ENCODE peak calls at places on chromosomes 6 and 20, in six cellular contexts. L is MM.1S, C is neural progenitor cell, K is hepatocyte, D is OCI-LY7, V is GM23248. H is an unnamed sample.

GRCh38 chr6:70112686-70113570 is 190.0 kb downstream of the COL9A1 start:
- DNase-seq in D (no peak), L (no peak), C (no peak), V (no peak), K (no peak), H (no peak)

GRCh38 chr6:5936140-5936539 is 70.6 kb downstream of the NRN1 start:
- DNase-seq in D (no peak), L (no peak), C (no peak), V (peak; percentile 23), K (no peak), H (no peak)

GRCh38 chr6:19736066-19736465 is 101.1 kb upstream of the ID4 start:
- DNase-seq in D (no peak), C (no peak), L (no peak), K (no peak), V (no peak), H (no peak)

GRCh38 chr6:89999154-89999553 is 104.9 kb downstream of the GJA10 start:
- DNase-seq in V (peak; percentile 57), D (no peak), K (no peak), C (no peak), L (no peak), H (no peak)

GRCh38 chr6:150354754-150355571 is 13.8 kb upstream of the IYD start:
- DNase-seq in L (no peak), V (peak; percentile 41), K (no peak), D (no peak), C (no peak), H (no peak)

GRCh38 chr20:53165452-53165851 is 193.3 kb downstream of the TSHZ2 start:
- DNase-seq in V (no peak), C (no peak), L (no peak), D (no peak), K (no peak), H (no peak)

GRCh38 chr6:76984572-76984971 is 478.7 kb downstream of the HTR1B start:
- DNase-seq in V (peak; percentile 1), K (no peak), L (no peak), D (no peak), C (no peak), H (no peak)

GRCh38 chr20:237479-237878 is 10.4 kb downstream of the DEFB129 start:
- DNase-seq in K (no peak), V (peak; percentile 1), L (no peak), C (no peak), D (no peak), H (no peak)

GRCh38 chr6:168650686-168651085 is 209.7 kb downstream of the SMOC2 start:
- DNase-seq in K (no peak), C (no peak), D (no peak), V (no peak), L (no peak), H (no peak)

GRCh38 chr6:107423474-107423873 is 35.9 kb downstream of the PDSS2 start:
- DNase-seq in K (no peak), L (no peak), C (no peak), D (no peak), V (no peak), H (no peak)

GRCh38 chr6:134472661-134473060 is 154.7 kb upstream of the SGK1 start:
- DNase-seq in L (no peak), C (peak; percentile 59), K (no peak), V (no peak), D (no peak), H (no peak)

GRCh38 chr20:58099956-58100730 is 128.3 kb downstream of the ANKRD60 start:
- DNase-seq in K (no peak), L (no peak), D (no peak), V (no peak), C (no peak), H (no peak)

GRCh38 chr6:90144928-90145520 is 151.6 kb downstream of the BACH2 start:
- DNase-seq in V (no peak), D (no peak), L (no peak), K (no peak), C (no peak), H (no peak)

GRCh38 chr20:62913043-62913630 is 13.2 kb downstream of the DIDO1 start:
- DNase-seq in C (no peak), V (no peak), D (no peak), K (no peak), L (no peak), H (no peak)

GRCh38 chr6:1391692-1392309 is 2.4 kb downstream of the FOXF2 start:
- DNase-seq in V (peak; percentile 45), L (no peak), K (no peak), C (peak; percentile 25), D (no peak), H (no peak)

GRCh38 chr6:136669299-136669699 is 119.1 kb upstream of the MAP7 start:
- DNase-seq in V (peak; percentile 83), C (no peak), D (no peak), K (peak; percentile 6), L (no peak), H (no peak)

GRCh38 chr20:47432251-47433210 is 69.2 kb upstream of the NCOA3 start:
- DNase-seq in V (peak; percentile 14), D (no peak), L (no peak), C (no peak), K (no peak), H (no peak)

GRCh38 chr6:168124161-168124560 is 45.1 kb upstream of the FRMD1 start:
- DNase-seq in K (no peak), L (no peak), V (no peak), D (no peak), C (no peak), H (no peak)

GRCh38 chr20:64145458-64146300 is 18.6 kb upstream of the MYT1 start:
- DNase-seq in C (no peak), D (no peak), K (no peak), V (no peak), L (no peak), H (peak; percentile 24)

GRCh38 chr6:56346958-56347357 is 99.6 kb upstream of the COL21A1 start:
- DNase-seq in K (no peak), V (peak; percentile 25), D (no peak), C (peak; percentile 10), L (no peak), H (peak; percentile 63)

DNA sequence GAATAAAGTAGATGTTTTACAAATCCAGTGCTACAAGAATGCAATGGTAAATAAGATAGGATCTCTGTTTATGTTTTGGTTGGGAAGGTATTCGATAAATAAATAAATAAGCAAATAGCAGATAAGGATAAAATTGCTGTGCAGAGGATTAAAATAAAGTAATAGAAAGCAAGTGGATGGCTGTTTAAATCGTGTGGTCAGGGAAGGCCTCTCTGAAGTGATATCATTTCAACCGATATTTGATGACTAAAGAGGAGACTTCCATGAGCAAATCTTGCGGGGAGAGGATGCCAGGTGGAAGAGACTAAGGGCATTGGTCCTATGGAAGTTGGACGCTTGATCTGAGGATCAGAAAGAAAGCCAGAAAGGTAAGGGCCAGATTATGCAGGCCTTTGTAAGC is 92.0 kb upstream of the CCN2 start:
- DNase-seq in L (no peak), D (no peak), C (no peak), K (no peak), V (no peak), H (no peak)
- H3K27ac ChIP-seq in L (no peak overlapping the region), D (no peak overlapping the region), C (no peak overlapping the region), K (no peak overlapping the region), V (no peak overlapping the region), H (no peak overlapping the region)

GRCh38 chr6:87053312-87053711 is 41.6 kb downstream of the CGA start:
- DNase-seq in L (no peak), V (no peak), K (no peak), D (no peak), C (no peak), H (no peak)
- TF ChIP-seq EZH2phosphoT487 in L (no peak), V (no peak), K (no peak), D (no peak), C (no peak), H (no peak)

GRCh38 chr20:23413862-23414422 is 7.3 kb downstream of the NAPB start:
- DNase-seq in V (no peak), D (no peak), K (no peak), L (no peak), C (no peak), H (no peak)
- H3K4me1 ChIP-seq in V (peaks cover 30% of the 10 kb centered on the region), D (no peaks in the 10 kb centered on the region), K (peaks cover 7% of the 10 kb centered on the region), L (no peaks in the 10 kb centered on the region), C (peaks cover 6% of the 10 kb centered on the region), H (peaks cover 17% of the 10 kb centered on the region)

DNA sequence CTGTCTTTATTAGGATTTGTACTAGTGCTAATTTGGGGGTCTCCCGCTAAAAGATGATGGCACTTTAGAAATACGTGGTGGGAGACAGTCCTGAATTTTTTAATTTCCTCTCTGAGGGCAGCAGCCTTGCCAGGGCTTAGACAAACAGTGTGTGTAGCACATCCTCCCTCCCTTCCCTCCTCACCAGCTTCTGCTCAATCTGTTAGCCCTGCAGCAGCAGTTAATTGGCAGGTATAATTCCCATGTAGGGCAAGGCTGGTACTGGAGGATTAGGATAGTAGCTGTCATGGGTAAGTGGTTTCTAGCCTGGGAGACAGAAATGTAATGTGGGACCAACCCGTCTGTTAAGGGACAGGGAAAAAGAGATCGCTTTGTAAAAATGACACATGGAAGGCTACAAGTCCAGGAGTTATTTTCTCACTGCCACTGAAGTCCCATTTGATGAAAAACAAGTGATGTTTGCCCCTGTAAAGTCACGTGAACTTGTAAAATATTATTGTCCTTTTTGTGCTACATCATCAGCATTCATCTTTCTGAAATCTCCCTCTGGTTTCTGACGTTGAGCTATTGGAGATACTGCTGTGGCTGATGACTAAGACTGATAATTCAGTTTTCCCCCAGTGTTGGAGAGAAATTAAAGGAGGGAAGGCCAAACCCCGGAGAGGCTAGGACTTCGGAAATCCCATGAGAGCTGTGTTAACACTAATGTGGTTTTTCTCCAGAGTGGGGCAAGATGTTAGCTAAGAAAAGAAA is 40.6 kb downstream of the CTNNBL1 start:
- DNase-seq in L (no peak), D (no peak), V (peak; percentile 37), K (no peak), C (no peak), H (no peak)
- H3K27ac ChIP-seq in L (no peak overlapping the region), D (no peak overlapping the region), V (no peak overlapping the region), K (peak overlapping the region; percentile 59), C (no peak overlapping the region), H (no peak overlapping the region)

GRCh38 chr6:31430449-31430848 is 27.1 kb downstream of the MICA start:
- DNase-seq in D (no peak), K (no peak), V (no peak), L (no peak), C (no peak), H (no peak)
- TF ChIP-seq EZH2phosphoT487 in D (no peak), K (no peak), V (no peak), L (no peak), C (no peak), H (no peak)

DNA sequence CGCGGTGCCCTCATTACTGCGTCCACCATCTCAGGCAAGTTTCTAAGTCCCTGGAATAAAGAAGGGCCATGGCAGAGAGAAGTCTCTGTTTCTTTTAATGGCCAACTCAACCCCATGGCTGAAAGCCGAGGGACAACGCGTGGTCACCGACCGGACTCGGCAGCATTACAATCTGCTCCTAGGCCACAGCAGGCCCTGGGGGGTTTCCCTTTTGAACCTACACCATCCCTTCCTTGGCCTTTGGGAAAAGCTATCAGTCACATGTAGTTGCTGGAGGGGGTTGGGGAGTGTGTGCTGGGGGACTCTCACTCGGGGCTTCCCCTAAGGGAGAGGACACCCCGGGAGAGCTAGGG is 11.1 kb upstream of the FAM83C start:
- DNase-seq in L (no peak), V (no peak), C (no peak), D (no peak), K (peak; percentile 5), H (no peak)
- H3K4me1 ChIP-seq in L (no peaks in the 10 kb centered on the region), V (peaks cover 62% of the 10 kb centered on the region), C (no peaks in the 10 kb centered on the region), D (peaks cover 5% of the 10 kb centered on the region), K (peaks cover 49% of the 10 kb centered on the region), H (peaks cover 9% of the 10 kb centered on the region)

DNA sequence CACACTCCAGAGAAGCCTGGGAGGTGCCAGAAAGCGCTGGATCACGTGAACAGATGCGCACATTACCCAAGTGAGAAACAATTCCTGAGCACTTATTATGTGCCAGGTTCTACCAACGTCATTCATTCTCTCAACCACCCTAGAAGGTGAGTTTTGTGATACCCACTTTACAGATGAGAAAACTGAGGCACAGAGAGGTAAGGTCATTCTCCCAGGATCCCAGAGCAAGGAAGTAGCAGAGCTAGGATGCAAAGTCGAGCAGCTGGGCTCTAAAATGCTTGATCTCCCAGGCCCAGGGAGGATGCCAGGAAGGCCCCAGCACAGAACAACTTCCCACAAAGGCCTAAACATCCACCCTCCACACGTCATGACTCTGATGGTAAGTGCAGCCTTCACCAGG is 85.6 kb downstream of the PREX1 start:
- DNase-seq in K (no peak), L (no peak), C (no peak), V (no peak), D (no peak), H (no peak)
- H3K27ac ChIP-seq in K (no peak overlapping the region), L (no peak overlapping the region), C (no peak overlapping the region), V (no peak overlapping the region), D (no peak overlapping the region), H (no peak overlapping the region)

H was measured in GM23338.